ENCODE peak calls at places on chromosomes 12 and 14, in seven cellular contexts. O is transverse colon; L is lung; T is CD4-positive, alpha-beta T cell; M is tibial nerve; U is sigmoid colon; C is colonic mucosa. E is an unnamed sample. For H3K27me3, the result is how much of the 10 kb centered on the place peaks cover.

GRCh38 chr12:12070674-12071661 is at the start of gene BCL2L14:
- DNase-seq in C (peak), U (no peak), T (no peak), M (no peak), L (no peak), O (peak), E (no peak)

GRCh38 chr12:19800884-19801283 is 361.6 kb downstream of the AEBP2 start:
- DNase-seq in O (no peak), L (no peak), U (no peak), M (no peak), T (no peak), C (no peak), E (no peak)

GRCh38 chr14:99674776-99675175 is 9.3 kb upstream of the CYP46A1 start:
- DNase-seq in O (no peak), T (no peak), L (no peak), M (no peak), C (no peak), U (no peak), E (no peak)

GRCh38 chr14:95609398-95609990 is 74.6 kb downstream of the GLRX5 start:
- DNase-seq in L (no peak), T (no peak), U (no peak), O (no peak), C (peak), M (no peak), E (peak)

GRCh38 chr12:47114481-47114892 is 34.7 kb upstream of the AMIGO2 start:
- DNase-seq in U (no peak), T (no peak), M (no peak), L (no peak), C (no peak), O (no peak), E (no peak)

GRCh38 chr14:61643546-61643945 is 51.8 kb upstream of the HIF1A start:
- DNase-seq in U (no peak), M (no peak), C (no peak), O (no peak), L (no peak), T (no peak), E (no peak)

GRCh38 chr14:88660056-88660455 is 97.2 kb downstream of the ZC3H14 start:
- DNase-seq in T (no peak), O (no peak), C (no peak), M (no peak), L (no peak), U (no peak), E (no peak)

GRCh38 chr14:91245029-91245428 is 525 bp upstream of the GPR68 start:
- DNase-seq in O (peak), U (no peak), M (no peak), T (peak), C (no peak), L (no peak), E (no peak)

GRCh38 chr12:51591020-51591901 is at the start of gene SCN8A:
- DNase-seq in L (no peak), T (peak), U (no peak), M (no peak), C (peak), O (peak), E (peak)

GRCh38 chr14:70808402-70809237 is 693 bp downstream of the MAP3K9 start:
- DNase-seq in T (no peak), M (no peak), O (peak), U (peak), C (peak), L (peak), E (peak)

GRCh38 chr12:102512523-102512922 is 32.2 kb upstream of the IGF1 start:
- DNase-seq in U (no peak), M (no peak), O (no peak), L (no peak), T (no peak), C (no peak), E (no peak)

GRCh38 chr14:50875359-50876090 is 3.7 kb downstream of the ABHD12B start:
- DNase-seq in C (no peak), L (no peak), T (peak), O (no peak), M (no peak), U (no peak), E (no peak)

GRCh38 chr12:78916845-78917480 is 52.4 kb downstream of the SYT1 start:
- DNase-seq in L (no peak), M (no peak), C (no peak), T (no peak), U (no peak), O (no peak), E (no peak)

GRCh38 chr12:19739195-19739776 is 300.0 kb downstream of the AEBP2 start:
- DNase-seq in T (no peak), L (no peak), M (no peak), C (peak), O (peak), U (no peak), E (peak)

GRCh38 chr14:50225067-50225973 is 6.1 kb downstream of the SOS2 start:
- DNase-seq in L (no peak), U (no peak), O (no peak), C (no peak), T (no peak), M (no peak), E (peak)

GRCh38 chr12:110689601-110690430 is 901 bp upstream of the HVCN1 start:
- DNase-seq in T (peak), C (peak), U (peak), O (peak), M (no peak), L (no peak), E (peak)

GRCh38 chr12:84054811-84055210 is 857.8 kb downstream of the SLC6A15 start:
- DNase-seq in L (no peak), O (no peak), T (no peak), M (no peak), U (no peak), C (no peak), E (no peak)

GRCh38 chr14:36020120-36021029 is 156.1 kb downstream of the PTCSC3 start:
- DNase-seq in L (no peak), O (no peak), T (no peak), M (no peak), U (no peak), C (no peak), E (no peak)

GRCh38 chr14:73227812-73228781 is 9.2 kb upstream of the PAPLN start:
- DNase-seq in U (peak), L (no peak), M (no peak), C (peak), T (no peak), O (peak), E (no peak)

GRCh38 chr12:18054925-18055324 is 35.1 kb downstream of the RERGL start:
- DNase-seq in C (no peak), U (no peak), M (no peak), T (no peak), O (no peak), L (no peak), E (no peak)

GRCh38 chr14:59314019-59314608 is 125.6 kb downstream of the DAAM1 start:
- DNase-seq in U (no peak), T (no peak), L (no peak), O (no peak), C (no peak), M (no peak), E (no peak)

GRCh38 chr12:128606970-128607369 is 216.8 kb downstream of the SLC15A4 start:
- DNase-seq in C (peak), T (no peak), M (no peak), O (peak), L (no peak), U (no peak), E (no peak)

GRCh38 chr12:51075390-51075789 is 8.0 kb downstream of the CSRNP2 start:
- DNase-seq in L (no peak), M (no peak), T (no peak), C (no peak), O (no peak), U (no peak), E (no peak)

GRCh38 chr12:3357950-3358525 is 133.0 kb upstream of the PRMT8 start:
- DNase-seq in T (no peak), L (no peak), O (no peak), C (no peak), M (no peak), U (no peak), E (no peak)

GRCh38 chr12:127282786-127283565 is 984.0 kb upstream of the TMEM132C start:
- DNase-seq in M (no peak), T (no peak), U (no peak), C (no peak), L (no peak), O (no peak), E (no peak)

GRCh38 chr14:93430889-93431670 is at the start of gene UNC79:
- DNase-seq in U (no peak), C (no peak), T (no peak), L (no peak), M (no peak), O (no peak), E (peak)

GRCh38 chr14:89040438-89041244 is 216.2 kb downstream of the TTC8 start:
- DNase-seq in O (peak), C (peak), U (peak), T (peak), L (peak), M (peak), E (peak)

GRCh38 chr14:45526715-45527549 is 273.9 kb upstream of the MIS18BP1 start:
- DNase-seq in M (no peak), T (no peak), O (no peak), L (no peak), U (no peak), C (peak), E (no peak)

GRCh38 chr14:32258574-32258973 is 55.5 kb upstream of the RNU6-8 start:
- DNase-seq in C (no peak), T (no peak), M (no peak), L (no peak), O (no peak), U (peak), E (no peak)

GRCh38 chr14:28767851-28768548 is 1.4 kb downstream of the FOXG1 start:
- DNase-seq in C (peak), L (no peak), T (no peak), U (no peak), M (no peak), O (no peak), E (no peak)

GRCh38 chr12:95608252-95609033 is 57.2 kb upstream of the USP44 start:
- DNase-seq in U (no peak), O (no peak), M (peak), L (peak), C (peak), T (no peak), E (peak)

GRCh38 chr12:48580831-48581230 is 11.0 kb upstream of the LALBA start:
- DNase-seq in U (no peak), M (no peak), O (no peak), C (no peak), T (no peak), L (no peak), E (no peak)

GRCh38 chr12:6765634-6766581 is at the start of gene PTMS:
- DNase-seq in T (no peak), U (peak), L (peak), C (peak), O (peak), M (peak), E (peak)

GRCh38 chr14:92680781-92681650 is 67.4 kb downstream of the LGMN start:
- DNase-seq in O (peak), L (peak), T (peak), C (peak), M (peak), U (peak), E (peak)

GRCh38 chr14:68216072-68216471 is 396.5 kb downstream of the RAD51B start:
- DNase-seq in T (no peak), L (no peak), U (no peak), C (no peak), M (no peak), O (no peak), E (no peak)

GRCh38 chr14:105858676-105859025 is 332.3 kb downstream of the TMEM121 start:
- DNase-seq in L (no peak), C (no peak), O (peak), M (peak), U (no peak), T (no peak), E (no peak)

GRCh38 chr12:39272934-39273770 is 169.8 kb downstream of the KIF21A start:
- DNase-seq in C (peak), M (no peak), T (no peak), O (peak), U (no peak), L (no peak), E (peak)

GRCh38 chr14:64746298-64747250 is 42.4 kb downstream of the PLEKHG3 start:
- DNase-seq in T (no peak), M (no peak), U (no peak), C (no peak), L (no peak), O (no peak), E (peak)

GRCh38 chr14:22981090-22982012 is 1.0 kb downstream of the AJUBA start:
- DNase-seq in U (no peak), L (no peak), O (no peak), T (no peak), M (no peak), C (no peak), E (peak)

GRCh38 chr14:22982013-22982476 is 306 bp downstream of the AJUBA start:
- DNase-seq in O (no peak), U (no peak), M (no peak), T (no peak), C (no peak), L (no peak), E (no peak)

GRCh38 chr14:22984959-22985658 is 2.8 kb upstream of the AJUBA start:
- DNase-seq in T (no peak), U (no peak), M (no peak), O (no peak), C (no peak), L (no peak), E (no peak)

GRCh38 chr14:22980672-22981089 is 1.7 kb downstream of the AJUBA start:
- DNase-seq in O (peak), M (no peak), L (peak), T (no peak), C (peak), U (no peak), E (peak)

DNA sequence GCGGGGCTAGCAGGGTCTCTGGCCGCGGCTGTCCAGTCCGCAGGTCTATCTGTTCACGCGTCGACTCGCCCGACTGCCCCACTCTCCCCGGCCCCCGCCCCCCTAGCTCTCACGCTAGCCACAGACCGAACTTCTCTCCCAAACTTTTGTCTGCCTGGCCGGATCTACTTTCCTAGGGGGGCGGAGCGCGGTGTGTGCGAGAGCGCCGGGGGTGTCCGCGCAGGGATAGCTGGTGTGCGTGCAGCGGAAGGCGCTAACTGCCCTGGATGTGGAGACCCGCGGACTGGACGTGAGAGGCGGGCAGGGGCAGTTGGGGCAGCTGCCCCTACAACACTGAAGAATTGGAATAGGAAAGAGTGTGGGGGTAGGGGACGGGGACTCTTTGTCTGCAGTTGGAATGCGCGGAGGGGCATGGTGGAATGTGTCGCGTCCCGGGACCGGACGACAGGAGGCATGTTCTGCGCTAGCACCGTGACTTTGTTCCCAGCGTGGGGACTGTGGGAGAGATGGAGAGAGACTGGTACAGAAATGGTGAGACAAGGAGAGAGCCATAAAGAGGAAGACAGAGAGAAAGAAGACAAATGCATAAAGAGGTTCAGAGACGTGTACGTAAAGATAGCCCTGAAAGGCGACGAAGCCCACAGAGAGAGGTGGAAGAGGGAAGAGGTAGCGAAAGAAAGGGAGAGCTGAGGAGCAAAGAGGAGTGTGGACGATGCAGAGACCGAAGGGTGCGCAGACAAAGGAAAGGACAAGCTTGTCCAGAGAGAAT is at the start of gene AJUBA:
- DNase-seq in T (peak), C (peak), U (peak), L (peak), O (peak), M (peak), E (peak)
- TF ChIP-seq CTCF in T (no peak), C (no peak), U (no peak), L (no peak), O (no peak), M (no peak), E (peak)

DNA sequence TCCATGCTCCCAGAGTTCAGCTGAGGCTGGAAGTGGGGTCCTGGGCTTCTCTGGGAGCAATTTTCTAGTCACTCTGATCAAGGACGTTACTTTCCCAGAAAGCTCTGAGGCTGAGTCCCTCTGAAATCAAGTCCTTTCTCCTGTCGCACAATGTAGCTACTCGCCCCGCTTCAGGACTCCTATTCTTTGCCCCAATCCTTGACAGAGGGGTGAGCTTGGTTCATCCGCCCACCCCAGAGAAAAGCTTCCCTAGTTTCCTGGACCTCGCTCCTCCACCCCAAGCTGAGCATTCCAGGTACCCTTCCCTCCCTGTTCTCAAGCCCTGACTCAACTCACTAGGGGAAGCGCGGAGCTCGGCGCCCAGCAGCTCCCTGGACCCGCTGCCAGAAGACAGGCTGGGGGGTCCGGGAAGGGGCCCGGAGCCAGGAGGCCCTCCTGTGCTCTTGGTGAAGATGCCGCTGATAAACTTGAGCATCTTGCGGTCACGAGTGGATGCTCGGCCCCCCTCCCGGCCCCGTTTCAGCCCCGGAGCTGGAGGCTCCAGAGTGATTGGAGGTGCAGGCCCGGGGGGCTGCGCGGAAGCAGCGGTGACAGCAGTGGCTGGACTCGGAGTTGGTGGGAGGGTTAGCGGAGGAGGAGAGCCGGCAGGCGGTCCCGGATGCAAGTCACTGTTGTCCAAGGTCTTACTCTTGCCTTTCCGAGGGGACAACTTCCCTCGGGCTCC is 1.6 kb downstream of the AGAP2 start:
- DNase-seq in C (no peak), M (no peak), U (no peak), T (no peak), L (no peak), O (no peak), E (no peak)
- H3K27me3 ChIP-seq in C (half or more), M (half or more), U (half or more), T (under half), L (under half), O (half or more), E (under half)

GRCh38 chr12:30420561-30420960 is 275.1 kb downstream of the IPO8 start:
- DNase-seq in C (no peak), L (no peak), U (no peak), O (no peak), M (no peak), T (no peak), E (no peak)
- H3K27ac ChIP-seq in C (no peak), L (no peak), U (no peak), O (no peak), M (no peak), T (no peak), E (no peak)

DNA sequence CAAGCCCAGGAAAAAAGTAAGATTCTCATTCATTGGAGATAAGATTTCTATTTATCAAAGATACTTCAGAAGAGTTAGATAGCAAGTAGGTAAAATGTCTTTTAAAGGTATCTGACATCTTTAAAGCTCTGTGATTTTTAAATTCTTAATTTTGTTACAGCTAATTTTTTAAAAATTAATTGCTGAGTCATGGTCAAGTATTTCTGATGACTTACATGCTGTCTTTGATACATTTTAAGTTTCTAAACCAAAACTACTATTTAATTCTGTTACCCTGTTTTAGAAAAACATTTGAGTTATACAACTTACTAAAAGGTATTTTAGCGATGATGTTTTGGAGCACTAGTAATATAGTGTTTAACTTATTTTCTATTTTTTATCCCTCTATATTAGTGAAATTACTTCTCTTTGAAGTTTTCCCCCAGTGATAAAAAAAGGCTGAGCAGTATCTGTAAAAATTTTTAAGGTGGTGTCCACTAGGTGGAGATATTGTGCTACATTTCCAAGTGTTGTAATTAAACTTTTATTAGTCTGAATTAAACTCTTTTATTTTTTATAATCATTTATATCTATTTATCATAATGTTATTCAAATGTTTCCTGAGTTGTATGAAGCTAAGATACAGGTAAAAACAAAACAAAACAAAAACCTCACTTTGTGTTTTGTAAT is 11.5 kb downstream of the ALG10 start:
- DNase-seq in O (no peak), C (no peak), U (no peak), L (no peak), T (no peak), M (no peak), E (no peak)
- TF ChIP-seq CTCF in O (no peak), C (peak), U (no peak), L (no peak), T (peak), M (peak), E (no peak)

GRCh38 chr12:103589517-103589916 is 2.4 kb downstream of the STAB2 start:
- DNase-seq in C (no peak), L (no peak), O (no peak), M (no peak), U (no peak), T (no peak), E (no peak)
- H3K27me3 ChIP-seq in C (under half), L (under half), O (under half), M (under half), U (under half), T (under half), E (under half)

DNA sequence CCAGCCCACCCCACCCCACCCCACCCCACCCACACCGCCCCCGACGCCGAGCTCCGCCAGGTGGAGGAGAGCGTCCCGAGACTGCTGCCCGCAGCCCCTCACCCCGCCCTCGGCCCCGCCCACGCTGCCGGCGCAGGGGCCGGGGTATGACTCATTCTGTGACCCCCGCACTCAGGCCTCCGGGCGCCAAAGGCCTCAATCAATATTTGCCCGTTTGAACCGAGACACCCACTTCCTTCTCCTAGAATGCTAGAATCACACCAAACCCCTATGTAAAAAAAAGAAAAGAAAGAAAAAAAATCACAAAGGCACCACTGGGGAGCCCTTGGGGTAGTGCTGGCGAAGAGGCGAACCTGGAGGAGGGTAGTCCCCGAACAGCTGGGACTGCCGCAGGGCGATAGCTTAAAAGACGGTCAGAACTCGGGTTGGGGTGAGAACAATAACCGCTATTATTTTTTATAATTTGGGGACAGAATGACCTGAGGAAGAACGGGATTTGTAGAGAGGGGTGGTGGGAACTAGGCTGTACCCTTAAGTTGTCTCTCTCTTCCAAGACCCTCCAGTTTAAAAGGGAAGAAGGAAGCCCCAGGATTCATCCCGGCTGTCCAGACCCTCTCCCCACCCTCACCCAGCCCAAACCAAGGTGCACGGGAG is 894 bp downstream of the KRT8 start:
- DNase-seq in T (no peak), C (peak), L (peak), U (no peak), O (no peak), M (no peak), E (peak)
- H3K27ac ChIP-seq in T (no peak), C (peak), L (peak), U (peak), O (peak), M (peak), E (peak)

E was measured in thyroid gland.